ENCODE peak calls at places on chromosomes 11 and 22, in five cellular contexts. One of them, this sample, is unnamed.

GRCh38 chr11:93081694-93082093 is 112.2 kb downstream of the MTNR1B start:
- DNase-seq in mucosa of descending colon: no peak
- DNase-seq in WTC11: no peak
- DNase-seq in neural progenitor cell: peak
- DNase-seq in Calu3: no peak
- DNase-seq in this sample: no peak

GRCh38 chr11:2269601-2270321 is 627 bp downstream of the ASCL2 start:
- DNase-seq in neural progenitor cell: peak
- DNase-seq in WTC11: peak
- DNase-seq in Calu3: no peak
- DNase-seq in mucosa of descending colon: peak
- DNase-seq in this sample: peak

GRCh38 chr22:25206998-25207397 is 7.3 kb downstream of the CRYBB3 start:
- DNase-seq in WTC11: no peak
- DNase-seq in neural progenitor cell: no peak
- DNase-seq in Calu3: no peak
- DNase-seq in mucosa of descending colon: no peak
- DNase-seq in this sample: no peak

GRCh38 chr11:28836285-28837081 is 728.3 kb downstream of the METTL15 start:
- DNase-seq in WTC11: no peak
- DNase-seq in neural progenitor cell: peak
- DNase-seq in Calu3: peak
- DNase-seq in mucosa of descending colon: no peak
- DNase-seq in this sample: no peak

GRCh38 chr11:85967457-85967856 is 101.4 kb downstream of the PICALM start:
- DNase-seq in mucosa of descending colon: no peak
- DNase-seq in WTC11: no peak
- DNase-seq in neural progenitor cell: no peak
- DNase-seq in Calu3: no peak
- DNase-seq in this sample: no peak

GRCh38 chr11:4957396-4957795 is 1.9 kb upstream of the OR51A2 start:
- DNase-seq in mucosa of descending colon: no peak
- DNase-seq in neural progenitor cell: no peak
- DNase-seq in WTC11: no peak
- DNase-seq in Calu3: no peak
- DNase-seq in this sample: no peak

GRCh38 chr11:44763111-44763820 is 36.5 kb downstream of the TSPAN18 start:
- DNase-seq in mucosa of descending colon: no peak
- DNase-seq in WTC11: no peak
- DNase-seq in Calu3: no peak
- DNase-seq in neural progenitor cell: no peak
- DNase-seq in this sample: no peak

GRCh38 chr22:17085277-17086091 is 684 bp downstream of the IL17RA start:
- DNase-seq in neural progenitor cell: peak
- DNase-seq in WTC11: peak
- DNase-seq in mucosa of descending colon: peak
- DNase-seq in Calu3: peak
- DNase-seq in this sample: no peak

GRCh38 chr11:105148241-105148640 is 8.7 kb upstream of the CARD18 start:
- DNase-seq in mucosa of descending colon: no peak
- DNase-seq in Calu3: no peak
- DNase-seq in neural progenitor cell: no peak
- DNase-seq in WTC11: no peak
- DNase-seq in this sample: no peak

GRCh38 chr11:116928102-116928777 is 90.8 kb upstream of the APOA1 start:
- DNase-seq in WTC11: no peak
- DNase-seq in neural progenitor cell: no peak
- DNase-seq in mucosa of descending colon: no peak
- DNase-seq in Calu3: no peak
- DNase-seq in this sample: no peak

GRCh38 chr22:38858492-38858891 is 13.5 kb downstream of the CBX6 start:
- DNase-seq in neural progenitor cell: peak
- DNase-seq in Calu3: no peak
- DNase-seq in mucosa of descending colon: no peak
- DNase-seq in WTC11: no peak
- DNase-seq in this sample: no peak

GRCh38 chr11:68994161-68994890 is 13.5 kb upstream of the MRGPRD start:
- DNase-seq in mucosa of descending colon: no peak
- DNase-seq in Calu3: no peak
- DNase-seq in WTC11: peak
- DNase-seq in neural progenitor cell: no peak
- DNase-seq in this sample: no peak

GRCh38 chr11:133118563-133119303 is 413.6 kb downstream of the OPCML start:
- DNase-seq in Calu3: no peak
- DNase-seq in mucosa of descending colon: no peak
- DNase-seq in WTC11: no peak
- DNase-seq in neural progenitor cell: no peak
- DNase-seq in this sample: no peak

GRCh38 chr11:111605681-111606080 is 3.4 kb downstream of the SIK2 start:
- DNase-seq in mucosa of descending colon: no peak
- DNase-seq in WTC11: no peak
- DNase-seq in neural progenitor cell: no peak
- DNase-seq in Calu3: no peak
- DNase-seq in this sample: no peak

GRCh38 chr11:9095421-9095820 is 4.0 kb upstream of the SCUBE2 start:
- DNase-seq in neural progenitor cell: no peak
- DNase-seq in Calu3: no peak
- DNase-seq in WTC11: peak
- DNase-seq in mucosa of descending colon: peak
- DNase-seq in this sample: no peak

GRCh38 chr11:86523738-86524602 is 148.4 kb downstream of the ME3 start:
- DNase-seq in neural progenitor cell: no peak
- DNase-seq in mucosa of descending colon: no peak
- DNase-seq in Calu3: peak
- DNase-seq in WTC11: no peak
- DNase-seq in this sample: no peak

GRCh38 chr11:86510097-86510496 is 135.4 kb downstream of the CCDC81 start:
- DNase-seq in neural progenitor cell: no peak
- DNase-seq in WTC11: no peak
- DNase-seq in mucosa of descending colon: no peak
- DNase-seq in Calu3: no peak
- DNase-seq in this sample: no peak

GRCh38 chr11:34354782-34355181 is 3.0 kb downstream of the ABTB2 start:
- DNase-seq in neural progenitor cell: no peak
- DNase-seq in Calu3: peak
- DNase-seq in mucosa of descending colon: no peak
- DNase-seq in WTC11: no peak
- DNase-seq in this sample: no peak

GRCh38 chr11:70016666-70017347 is 61.3 kb upstream of the ANO1 start:
- DNase-seq in mucosa of descending colon: no peak
- DNase-seq in neural progenitor cell: no peak
- DNase-seq in Calu3: peak
- DNase-seq in WTC11: no peak
- DNase-seq in this sample: no peak

GRCh38 chr22:31871475-31871874 is 72.9 kb upstream of the YWHAH start:
- DNase-seq in mucosa of descending colon: no peak
- DNase-seq in Calu3: no peak
- DNase-seq in neural progenitor cell: no peak
- DNase-seq in WTC11: no peak
- DNase-seq in this sample: no peak

GRCh38 chr22:31870890-31871289 is 73.4 kb upstream of the YWHAH start:
- DNase-seq in neural progenitor cell: no peak
- DNase-seq in WTC11: no peak
- DNase-seq in mucosa of descending colon: no peak
- DNase-seq in Calu3: no peak
- DNase-seq in this sample: no peak

GRCh38 chr22:31876156-31877035 is 67.9 kb upstream of the YWHAH start:
- DNase-seq in WTC11: no peak
- DNase-seq in Calu3: no peak
- DNase-seq in mucosa of descending colon: no peak
- DNase-seq in neural progenitor cell: no peak
- DNase-seq in this sample: no peak

GRCh38 chr22:31874821-31875220 is 69.5 kb upstream of the YWHAH start:
- DNase-seq in neural progenitor cell: no peak
- DNase-seq in mucosa of descending colon: no peak
- DNase-seq in Calu3: no peak
- DNase-seq in WTC11: no peak
- DNase-seq in this sample: no peak

DNA sequence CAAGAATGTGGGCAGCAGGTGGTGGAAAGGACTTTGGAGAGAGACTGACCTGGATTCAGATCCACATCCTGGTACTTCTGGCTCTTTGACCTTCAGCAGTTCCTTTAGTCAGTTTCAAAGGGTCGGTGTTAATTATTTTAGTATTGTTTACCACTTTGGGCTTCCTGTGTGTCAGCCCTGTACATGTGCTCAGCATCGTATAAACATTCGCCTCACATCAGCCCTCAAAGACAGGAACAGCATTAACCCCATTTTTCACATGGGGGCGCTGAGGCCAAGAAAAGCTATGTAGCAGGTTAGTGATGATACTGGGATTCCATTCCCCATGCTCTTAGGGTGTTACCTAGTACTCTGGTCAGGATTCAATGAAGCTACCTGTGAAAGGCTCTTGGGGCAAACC is 72.1 kb upstream of the YWHAH start:
- DNase-seq in WTC11: peak
- DNase-seq in mucosa of descending colon: no peak
- DNase-seq in Calu3: peak
- DNase-seq in neural progenitor cell: peak
- DNase-seq in this sample: no peak
- TF ChIP-seq CTCF in WTC11: no peak
- TF ChIP-seq CTCF in mucosa of descending colon: no peak
- TF ChIP-seq CTCF in Calu3: no peak
- TF ChIP-seq CTCF in neural progenitor cell: peak
- TF ChIP-seq CTCF in this sample: peak

DNA sequence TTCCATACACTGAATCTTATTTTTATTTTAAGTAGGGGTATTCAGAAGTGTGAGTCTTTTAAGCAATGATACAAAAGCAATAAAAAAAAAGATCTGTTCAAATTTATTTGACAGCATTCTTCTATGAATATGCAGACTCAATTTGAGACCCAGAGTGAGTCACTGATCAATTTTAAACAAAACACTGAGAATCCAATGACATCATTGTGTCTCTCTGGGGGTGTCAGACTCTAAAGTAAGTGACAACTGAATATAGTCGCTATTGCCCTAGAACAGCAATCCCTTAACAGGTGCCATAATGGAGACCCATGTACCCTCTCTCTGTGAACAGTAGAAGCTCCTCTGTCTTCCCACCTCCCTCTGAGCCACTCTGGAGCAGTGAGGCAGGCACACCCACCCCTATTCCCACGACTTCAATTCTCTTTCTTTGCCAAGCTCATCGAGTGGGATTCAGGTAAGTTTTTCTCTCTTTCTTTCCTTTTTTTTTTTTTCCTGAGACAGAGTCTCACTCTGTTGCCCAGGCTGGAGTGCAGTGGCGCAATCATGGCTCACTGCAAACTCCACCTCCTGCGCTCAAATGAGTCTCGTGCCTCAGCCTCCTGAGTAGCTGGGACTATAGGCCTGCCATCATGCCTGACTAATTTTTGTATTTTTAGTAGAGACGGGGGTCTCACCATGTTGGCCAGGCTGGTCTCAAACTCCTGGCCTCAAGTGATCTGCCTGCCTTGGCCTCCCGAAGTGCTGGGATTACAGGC is 5.1 kb upstream of the RPS3 start:
- DNase-seq in mucosa of descending colon: no peak
- DNase-seq in WTC11: no peak
- DNase-seq in neural progenitor cell: no peak
- DNase-seq in Calu3: no peak
- DNase-seq in this sample: no peak
- TF ChIP-seq CTCF in mucosa of descending colon: no peak
- TF ChIP-seq CTCF in WTC11: no peak
- TF ChIP-seq CTCF in neural progenitor cell: no peak
- TF ChIP-seq CTCF in Calu3: no peak
- TF ChIP-seq CTCF in this sample: no peak

GRCh38 chr22:27419473-27419872 is 382.1 kb downstream of the MN1 start:
- DNase-seq in Calu3: no peak
- DNase-seq in neural progenitor cell: no peak
- DNase-seq in WTC11: no peak
- DNase-seq in mucosa of descending colon: no peak
- DNase-seq in this sample: no peak

GRCh38 chr22:27413702-27414101 is 387.9 kb downstream of the MN1 start:
- DNase-seq in Calu3: no peak
- DNase-seq in neural progenitor cell: no peak
- DNase-seq in WTC11: no peak
- DNase-seq in mucosa of descending colon: no peak
- DNase-seq in this sample: no peak

GRCh38 chr22:27420186-27420816 is 381.3 kb downstream of the MN1 start:
- DNase-seq in WTC11: no peak
- DNase-seq in Calu3: no peak
- DNase-seq in neural progenitor cell: no peak
- DNase-seq in mucosa of descending colon: no peak
- DNase-seq in this sample: no peak

GRCh38 chr22:27418261-27418660 is 383.3 kb downstream of the MN1 start:
- DNase-seq in WTC11: no peak
- DNase-seq in mucosa of descending colon: no peak
- DNase-seq in neural progenitor cell: no peak
- DNase-seq in Calu3: no peak
- DNase-seq in this sample: no peak

DNA sequence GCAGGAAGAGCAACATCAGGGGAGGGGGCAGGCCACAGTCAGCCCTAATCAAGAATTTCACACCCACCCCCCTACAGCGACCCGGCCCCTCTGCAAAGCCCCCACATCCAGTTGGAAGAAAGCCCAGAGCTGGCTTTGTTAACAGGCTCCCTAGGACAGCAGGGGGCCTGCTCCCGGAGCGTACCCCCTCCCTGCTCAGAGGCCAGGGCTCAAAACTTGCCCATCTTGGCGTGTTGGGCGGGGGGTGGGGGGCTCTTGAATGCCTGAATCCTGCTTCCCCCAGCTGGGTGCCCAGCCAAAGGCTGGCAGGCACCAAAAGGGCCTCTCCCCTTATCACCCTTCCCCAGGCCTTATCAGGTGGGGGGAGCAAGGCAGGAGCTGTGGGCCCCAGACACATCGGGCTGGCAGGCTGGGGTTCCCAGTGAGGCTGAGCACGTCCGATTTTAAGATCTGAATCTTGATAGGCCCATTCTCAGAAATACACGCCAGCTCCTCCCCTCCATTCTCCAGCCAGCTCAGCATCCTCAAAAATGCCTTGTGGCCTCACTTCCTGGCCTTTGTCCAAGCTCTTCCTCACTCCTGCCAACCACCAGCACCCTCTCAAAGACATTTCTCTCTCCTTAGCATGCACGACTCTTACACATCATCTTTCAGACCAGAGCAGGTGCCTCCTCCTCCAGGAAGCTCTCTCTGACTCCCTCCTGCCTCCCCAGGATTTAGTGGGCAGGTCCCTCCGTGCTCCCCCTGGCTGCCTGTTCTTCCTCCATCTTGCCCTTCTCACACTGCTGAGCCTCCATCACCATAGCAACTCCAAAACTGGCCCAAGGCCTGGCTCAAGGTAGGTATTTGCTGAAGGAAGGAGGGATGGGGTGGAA is 384.8 kb downstream of the MN1 start:
- DNase-seq in WTC11: peak
- DNase-seq in Calu3: no peak
- DNase-seq in mucosa of descending colon: no peak
- DNase-seq in neural progenitor cell: peak
- DNase-seq in this sample: no peak
- TF ChIP-seq CTCF in WTC11: no peak
- TF ChIP-seq CTCF in Calu3: no peak
- TF ChIP-seq CTCF in mucosa of descending colon: no peak
- TF ChIP-seq CTCF in neural progenitor cell: no peak
- TF ChIP-seq CTCF in this sample: no peak

DNA sequence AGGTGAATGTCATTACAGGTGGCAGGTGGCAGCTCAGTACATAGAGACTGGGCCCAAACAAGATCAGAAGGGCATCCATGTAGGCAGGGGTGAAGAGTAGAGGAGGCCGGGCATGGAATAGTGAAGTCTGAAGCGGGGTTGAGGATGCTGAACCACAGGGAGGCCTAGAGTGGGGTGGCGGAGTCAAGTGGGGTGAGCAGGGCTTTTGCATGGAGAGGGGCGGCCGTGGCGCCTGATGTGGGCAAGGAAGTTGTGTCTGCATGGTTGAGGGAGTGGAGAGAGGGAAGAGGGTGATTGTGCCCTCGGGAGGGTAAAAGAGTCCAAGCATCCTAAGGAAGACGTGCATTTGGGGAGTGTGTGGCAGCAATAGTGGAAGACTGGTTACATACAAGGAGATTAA is 14.4 kb downstream of the DDB2 start:
- DNase-seq in neural progenitor cell: no peak
- DNase-seq in WTC11: no peak
- DNase-seq in mucosa of descending colon: no peak
- DNase-seq in Calu3: no peak
- DNase-seq in this sample: no peak
- TF ChIP-seq CTCF in neural progenitor cell: no peak
- TF ChIP-seq CTCF in WTC11: no peak
- TF ChIP-seq CTCF in mucosa of descending colon: no peak
- TF ChIP-seq CTCF in Calu3: no peak
- TF ChIP-seq CTCF in this sample: no peak